ENCODE peak calls at places on chromosomes 16 and 17, in ten cellular contexts. One of them, this sample, is unnamed.

GRCh38 chr17:65556014-65556909 is 5.2 kb downstream of the AXIN2 start:
- DNase-seq in endodermal cell: peak; percentile 98
- DNase-seq in PC-9: peak; percentile 43
- DNase-seq in uterus: peak; percentile 88
- DNase-seq in IMR-90: peak; percentile 50
- DNase-seq in thoracic aorta: no peak
- DNase-seq in WERI-Rb-1: peak; percentile 89
- DNase-seq in mammary epithelial cell: peak; percentile 24
- DNase-seq in PC-3: peak; percentile 80
- DNase-seq in upper lobe of right lung: peak; percentile 95
- DNase-seq in this sample: no peak

GRCh38 chr16:64711026-64711425 is 410.8 kb downstream of the CDH11 start:
- DNase-seq in endodermal cell: no peak
- DNase-seq in PC-9: no peak
- DNase-seq in uterus: no peak
- DNase-seq in IMR-90: no peak
- DNase-seq in thoracic aorta: no peak
- DNase-seq in WERI-Rb-1: no peak
- DNase-seq in mammary epithelial cell: no peak
- DNase-seq in PC-3: no peak
- DNase-seq in upper lobe of right lung: no peak
- DNase-seq in this sample: no peak

GRCh38 chr16:3068486-3068885 is 3.0 kb downstream of the IL32 start:
- DNase-seq in endodermal cell: no peak
- DNase-seq in PC-9: peak; percentile 40
- DNase-seq in uterus: no peak
- DNase-seq in IMR-90: no peak
- DNase-seq in thoracic aorta: no peak
- DNase-seq in WERI-Rb-1: no peak
- DNase-seq in mammary epithelial cell: no peak
- DNase-seq in PC-3: no peak
- DNase-seq in upper lobe of right lung: no peak
- DNase-seq in this sample: no peak

GRCh38 chr17:4502466-4503154 is 3.9 kb downstream of the SPNS2 start:
- DNase-seq in endodermal cell: peak; percentile 64
- DNase-seq in PC-9: no peak
- DNase-seq in uterus: no peak
- DNase-seq in IMR-90: no peak
- DNase-seq in thoracic aorta: no peak
- DNase-seq in WERI-Rb-1: no peak
- DNase-seq in mammary epithelial cell: no peak
- DNase-seq in PC-3: no peak
- DNase-seq in upper lobe of right lung: no peak
- DNase-seq in this sample: no peak

GRCh38 chr17:10699861-10700260 is 2.5 kb downstream of the ADPRM start:
- DNase-seq in endodermal cell: no peak
- DNase-seq in PC-9: no peak
- DNase-seq in uterus: no peak
- DNase-seq in IMR-90: no peak
- DNase-seq in thoracic aorta: no peak
- DNase-seq in WERI-Rb-1: no peak
- DNase-seq in mammary epithelial cell: no peak
- DNase-seq in PC-3: no peak
- DNase-seq in upper lobe of right lung: no peak
- DNase-seq in this sample: no peak

GRCh38 chr17:73719588-73720071 is 75.4 kb upstream of the SDK2 start:
- DNase-seq in endodermal cell: peak; percentile 61
- DNase-seq in PC-9: no peak
- DNase-seq in uterus: no peak
- DNase-seq in IMR-90: no peak
- DNase-seq in thoracic aorta: no peak
- DNase-seq in WERI-Rb-1: no peak
- DNase-seq in mammary epithelial cell: no peak
- DNase-seq in PC-3: no peak
- DNase-seq in upper lobe of right lung: peak; percentile 67
- DNase-seq in this sample: no peak

GRCh38 chr16:18834873-18835272 is 33.5 kb upstream of the ARL6IP1 start:
- DNase-seq in endodermal cell: no peak
- DNase-seq in PC-9: no peak
- DNase-seq in uterus: no peak
- DNase-seq in IMR-90: no peak
- DNase-seq in thoracic aorta: no peak
- DNase-seq in WERI-Rb-1: no peak
- DNase-seq in mammary epithelial cell: no peak
- DNase-seq in PC-3: no peak
- DNase-seq in upper lobe of right lung: no peak
- DNase-seq in this sample: no peak

GRCh38 chr16:52383071-52383470 is 163.9 kb downstream of the TOX3 start:
- DNase-seq in endodermal cell: no peak
- DNase-seq in PC-9: no peak
- DNase-seq in uterus: no peak
- DNase-seq in IMR-90: no peak
- DNase-seq in thoracic aorta: no peak
- DNase-seq in WERI-Rb-1: peak; percentile 18
- DNase-seq in mammary epithelial cell: no peak
- DNase-seq in PC-3: no peak
- DNase-seq in upper lobe of right lung: no peak
- DNase-seq in this sample: no peak

DNA sequence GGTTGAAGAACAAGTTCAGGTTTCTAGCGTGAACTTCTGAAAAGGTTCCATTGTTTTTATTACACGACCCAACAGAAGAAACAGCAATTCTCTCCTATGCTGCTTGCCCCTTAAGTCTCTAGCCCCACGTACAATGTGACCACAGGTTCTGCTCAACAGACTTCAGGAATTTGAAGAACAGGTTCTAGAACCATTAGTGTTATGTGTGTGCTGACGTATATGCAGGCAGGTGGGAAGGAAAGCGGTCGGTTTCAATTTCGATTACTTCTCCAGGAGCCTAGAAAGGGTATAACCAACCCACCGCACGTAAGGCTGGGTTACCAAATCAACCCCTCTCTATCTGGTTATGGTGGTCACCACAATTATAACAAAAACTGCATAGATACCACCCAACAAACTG is 39.4 kb downstream of the XPO6 start:
- DNase-seq in endodermal cell: no peak
- DNase-seq in PC-9: no peak
- DNase-seq in uterus: no peak
- DNase-seq in IMR-90: no peak
- DNase-seq in thoracic aorta: no peak
- DNase-seq in WERI-Rb-1: no peak
- DNase-seq in mammary epithelial cell: no peak
- DNase-seq in PC-3: no peak
- DNase-seq in upper lobe of right lung: no peak
- DNase-seq in this sample: no peak
- H3K36me3 ChIP-seq in endodermal cell: peaks cover 60% of the 10 kb centered on the region
- H3K36me3 ChIP-seq in PC-9: peaks cover 29% of the 10 kb centered on the region
- H3K36me3 ChIP-seq in uterus: no peaks in the 10 kb centered on the region
- H3K36me3 ChIP-seq in IMR-90: peaks cover 39% of the 10 kb centered on the region
- H3K36me3 ChIP-seq in thoracic aorta: peaks cover 26% of the 10 kb centered on the region
- H3K36me3 ChIP-seq in WERI-Rb-1: peaks cover 70% of the 10 kb centered on the region
- H3K36me3 ChIP-seq in mammary epithelial cell: peaks cover 31% of the 10 kb centered on the region
- H3K36me3 ChIP-seq in PC-3: peaks cover 42% of the 10 kb centered on the region
- H3K36me3 ChIP-seq in upper lobe of right lung: peaks cover 66% of the 10 kb centered on the region
- H3K36me3 ChIP-seq in this sample: peaks cover 35% of the 10 kb centered on the region

GRCh38 chr17:48426019-48426418 is 4.0 kb downstream of the SKAP1 start:
- DNase-seq in endodermal cell: no peak
- DNase-seq in PC-9: no peak
- DNase-seq in uterus: no peak
- DNase-seq in IMR-90: no peak
- DNase-seq in thoracic aorta: no peak
- DNase-seq in WERI-Rb-1: no peak
- DNase-seq in mammary epithelial cell: no peak
- DNase-seq in PC-3: no peak
- DNase-seq in upper lobe of right lung: no peak
- DNase-seq in this sample: no peak

GRCh38 chr17:48432820-48433775 is 3.1 kb upstream of the SKAP1 start:
- DNase-seq in endodermal cell: no peak
- DNase-seq in PC-9: no peak
- DNase-seq in uterus: no peak
- DNase-seq in IMR-90: no peak
- DNase-seq in thoracic aorta: no peak
- DNase-seq in WERI-Rb-1: no peak
- DNase-seq in mammary epithelial cell: no peak
- DNase-seq in PC-3: no peak
- DNase-seq in upper lobe of right lung: no peak
- DNase-seq in this sample: no peak

GRCh38 chr17:48429156-48429555 is 858 bp downstream of the SKAP1 start:
- DNase-seq in endodermal cell: peak; percentile 59
- DNase-seq in PC-9: no peak
- DNase-seq in uterus: no peak
- DNase-seq in IMR-90: no peak
- DNase-seq in thoracic aorta: no peak
- DNase-seq in WERI-Rb-1: no peak
- DNase-seq in mammary epithelial cell: no peak
- DNase-seq in PC-3: no peak
- DNase-seq in upper lobe of right lung: no peak
- DNase-seq in this sample: no peak

GRCh38 chr17:48429638-48430586 is at the start of gene SKAP1:
- DNase-seq in endodermal cell: peak; percentile 89
- DNase-seq in PC-9: peak; percentile 17
- DNase-seq in uterus: no peak
- DNase-seq in IMR-90: no peak
- DNase-seq in thoracic aorta: no peak
- DNase-seq in WERI-Rb-1: no peak
- DNase-seq in mammary epithelial cell: no peak
- DNase-seq in PC-3: no peak
- DNase-seq in upper lobe of right lung: peak; percentile 66
- DNase-seq in this sample: no peak

GRCh38 chr17:48427598-48427997 is 2.4 kb downstream of the SKAP1 start:
- DNase-seq in endodermal cell: no peak
- DNase-seq in PC-9: no peak
- DNase-seq in uterus: no peak
- DNase-seq in IMR-90: no peak
- DNase-seq in thoracic aorta: no peak
- DNase-seq in WERI-Rb-1: no peak
- DNase-seq in mammary epithelial cell: no peak
- DNase-seq in PC-3: peak; percentile 22
- DNase-seq in upper lobe of right lung: no peak
- DNase-seq in this sample: no peak
- H3K27ac ChIP-seq in endodermal cell: no peak overlapping the region
- H3K27ac ChIP-seq in PC-9: no peak overlapping the region
- H3K27ac ChIP-seq in uterus: no peak overlapping the region
- H3K27ac ChIP-seq in IMR-90: no peak overlapping the region
- H3K27ac ChIP-seq in thoracic aorta: no peak overlapping the region
- H3K27ac ChIP-seq in WERI-Rb-1: no peak overlapping the region
- H3K27ac ChIP-seq in mammary epithelial cell: no peak overlapping the region
- H3K27ac ChIP-seq in PC-3: no peak overlapping the region
- H3K27ac ChIP-seq in upper lobe of right lung: no peak overlapping the region
- H3K27ac ChIP-seq in this sample: no peak overlapping the region

DNA sequence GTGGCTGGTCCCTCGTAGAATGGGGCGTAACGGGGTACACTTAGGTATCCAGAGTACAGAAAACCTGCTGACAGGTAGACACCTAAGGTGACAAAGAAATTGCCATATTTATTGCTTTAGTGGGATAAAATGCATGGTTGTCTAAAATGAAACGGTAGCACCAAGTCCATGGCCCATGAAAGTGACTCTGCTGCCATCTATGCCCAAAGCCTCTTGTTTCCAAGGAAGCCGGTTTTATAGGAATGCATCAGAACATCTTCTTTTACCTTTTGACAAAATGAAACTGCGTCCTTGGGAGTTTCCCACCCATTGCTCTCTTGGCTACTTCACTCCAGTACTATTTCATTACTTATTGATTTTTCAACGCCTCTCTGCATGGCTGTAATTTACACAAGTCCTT is 151.3 kb upstream of the ZFHX3 start:
- DNase-seq in endodermal cell: no peak
- DNase-seq in PC-9: no peak
- DNase-seq in uterus: no peak
- DNase-seq in IMR-90: no peak
- DNase-seq in thoracic aorta: no peak
- DNase-seq in WERI-Rb-1: no peak
- DNase-seq in mammary epithelial cell: no peak
- DNase-seq in PC-3: no peak
- DNase-seq in upper lobe of right lung: no peak
- DNase-seq in this sample: no peak
- TF ChIP-seq CTCF in endodermal cell: no peak
- TF ChIP-seq CTCF in PC-9: no peak
- TF ChIP-seq CTCF in uterus: no peak
- TF ChIP-seq CTCF in IMR-90: no peak
- TF ChIP-seq CTCF in thoracic aorta: no peak
- TF ChIP-seq CTCF in WERI-Rb-1: peak; percentile 3
- TF ChIP-seq CTCF in mammary epithelial cell: no peak
- TF ChIP-seq CTCF in PC-3: peak; percentile 14
- TF ChIP-seq CTCF in upper lobe of right lung: no peak
- TF ChIP-seq CTCF in this sample: no peak

GRCh38 chr17:56890390-56890789 is 23.5 kb downstream of the TRIM25 start:
- DNase-seq in endodermal cell: no peak
- DNase-seq in PC-9: no peak
- DNase-seq in uterus: no peak
- DNase-seq in IMR-90: no peak
- DNase-seq in thoracic aorta: no peak
- DNase-seq in WERI-Rb-1: no peak
- DNase-seq in mammary epithelial cell: no peak
- DNase-seq in PC-3: no peak
- DNase-seq in upper lobe of right lung: no peak
- DNase-seq in this sample: no peak

GRCh38 chr17:56887552-56888467 is 26.0 kb downstream of the TRIM25 start:
- DNase-seq in endodermal cell: no peak
- DNase-seq in PC-9: no peak
- DNase-seq in uterus: no peak
- DNase-seq in IMR-90: peak; percentile 12
- DNase-seq in thoracic aorta: no peak
- DNase-seq in WERI-Rb-1: no peak
- DNase-seq in mammary epithelial cell: peak; percentile 81
- DNase-seq in PC-3: peak; percentile 57
- DNase-seq in upper lobe of right lung: no peak
- DNase-seq in this sample: no peak

GRCh38 chr17:56884483-56885144 is 29.2 kb downstream of the TRIM25 start:
- DNase-seq in endodermal cell: no peak
- DNase-seq in PC-9: no peak
- DNase-seq in uterus: no peak
- DNase-seq in IMR-90: no peak
- DNase-seq in thoracic aorta: no peak
- DNase-seq in WERI-Rb-1: no peak
- DNase-seq in mammary epithelial cell: no peak
- DNase-seq in PC-3: no peak
- DNase-seq in upper lobe of right lung: no peak
- DNase-seq in this sample: no peak

GRCh38 chr17:56887105-56887504 is 26.7 kb downstream of the TRIM25 start:
- DNase-seq in endodermal cell: no peak
- DNase-seq in PC-9: no peak
- DNase-seq in uterus: no peak
- DNase-seq in IMR-90: peak; percentile 14
- DNase-seq in thoracic aorta: no peak
- DNase-seq in WERI-Rb-1: no peak
- DNase-seq in mammary epithelial cell: peak; percentile 43
- DNase-seq in PC-3: no peak
- DNase-seq in upper lobe of right lung: no peak
- DNase-seq in this sample: no peak

DNA sequence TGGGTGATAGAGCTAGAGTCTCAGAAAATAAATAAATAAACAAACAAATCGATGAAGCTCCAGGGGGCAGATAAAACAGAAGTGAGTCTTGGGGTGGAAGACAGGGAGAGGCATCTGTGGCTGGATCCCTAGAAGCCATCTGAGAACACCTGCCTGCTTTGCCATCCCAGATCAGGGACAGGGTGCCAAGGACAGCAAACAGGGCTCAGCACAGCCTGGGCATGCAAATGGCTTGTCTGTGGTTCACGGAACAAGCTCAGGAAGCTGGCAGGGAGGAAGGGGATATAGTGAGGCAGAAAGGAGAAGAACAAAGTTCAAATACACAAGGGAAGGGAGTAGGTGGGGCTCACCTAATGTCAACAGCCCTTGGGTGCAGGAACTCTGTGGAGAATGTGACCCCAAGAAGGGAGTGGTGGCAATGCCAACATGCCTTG is 27.5 kb downstream of the TRIM25 start:
- DNase-seq in endodermal cell: no peak
- DNase-seq in PC-9: no peak
- DNase-seq in uterus: no peak
- DNase-seq in IMR-90: no peak
- DNase-seq in thoracic aorta: no peak
- DNase-seq in WERI-Rb-1: no peak
- DNase-seq in mammary epithelial cell: no peak
- DNase-seq in PC-3: no peak
- DNase-seq in upper lobe of right lung: no peak
- DNase-seq in this sample: no peak
- H3K36me3 ChIP-seq in endodermal cell: no peaks in the 10 kb centered on the region
- H3K36me3 ChIP-seq in PC-9: peaks cover 51% of the 10 kb centered on the region
- H3K36me3 ChIP-seq in uterus: no peaks in the 10 kb centered on the region
- H3K36me3 ChIP-seq in IMR-90: peaks cover 26% of the 10 kb centered on the region
- H3K36me3 ChIP-seq in thoracic aorta: peaks cover 25% of the 10 kb centered on the region
- H3K36me3 ChIP-seq in WERI-Rb-1: peaks cover 23% of the 10 kb centered on the region
- H3K36me3 ChIP-seq in mammary epithelial cell: peaks cover 10% of the 10 kb centered on the region
- H3K36me3 ChIP-seq in PC-3: peaks cover 42% of the 10 kb centered on the region
- H3K36me3 ChIP-seq in upper lobe of right lung: peaks cover 32% of the 10 kb centered on the region
- H3K36me3 ChIP-seq in this sample: peaks cover 11% of the 10 kb centered on the region